ENCODE peak calls at places on chromosomes 11 and 22, in seven cellular contexts. M is endothelial cell of umbilical vein, F is GM12878, A is H9, J is GM23248, O is fibroblast of lung, P is IMR-90. T is an unnamed sample.

GRCh38 chr11:119578466-119579220 is 150.4 kb downstream of the NECTIN1 start:
- DNase-seq in P (no peak), A (no peak), O (no peak), M (no peak), J (no peak), F (no peak), T (no peak)

GRCh38 chr22:44179196-44179988 is 1.3 kb upstream of the PARVG start:
- DNase-seq in J (no peak), F (no peak), O (no peak), P (no peak), A (no peak), M (no peak), T (no peak)

GRCh38 chr22:26303475-26303874 is 125.6 kb upstream of the ASPHD2 start:
- DNase-seq in O (no peak), J (no peak), F (no peak), M (no peak), A (no peak), P (no peak), T (no peak)

GRCh38 chr22:49549851-49550430 is 277.7 kb downstream of the BRD1 start:
- DNase-seq in F (no peak), O (no peak), P (no peak), M (no peak), A (no peak), J (no peak), T (no peak)

GRCh38 chr22:17974703-17975372 is 49.5 kb downstream of the MICAL3 start:
- DNase-seq in M (no peak), P (no peak), F (peak), A (no peak), J (no peak), O (no peak), T (no peak)

GRCh38 chr11:6334806-6335205 is 14.5 kb upstream of the CAVIN3 start:
- DNase-seq in J (no peak), F (no peak), O (no peak), P (no peak), M (no peak), A (no peak), T (no peak)

GRCh38 chr11:62054484-62055121 is 69.2 kb upstream of the INCENP start:
- DNase-seq in J (peak), O (peak), M (peak), P (peak), F (no peak), A (peak), T (no peak)

GRCh38 chr11:125464266-125464662 is 31.8 kb downstream of the FEZ1 start:
- DNase-seq in P (peak), A (no peak), J (peak), F (no peak), O (peak), M (no peak), T (peak)

GRCh38 chr22:29625090-29625825 is 21.8 kb downstream of the NF2 start:
- DNase-seq in J (peak), F (no peak), P (peak), A (no peak), M (peak), O (peak), T (peak)

GRCh38 chr22:31490496-31490925 is 869 bp upstream of the EIF4ENIF1 start:
- DNase-seq in F (peak), P (peak), A (peak), M (peak), O (peak), J (peak), T (peak)

GRCh38 chr22:21593406-21594232 is 26.1 kb downstream of the UBE2L3 start:
- DNase-seq in O (no peak), P (no peak), A (peak), M (no peak), F (no peak), J (peak), T (no peak)

GRCh38 chr11:57567210-57567511 is 311 bp downstream of the UBE2L6 start:
- DNase-seq in O (no peak), F (no peak), A (no peak), P (peak), M (peak), J (peak), T (peak)

GRCh38 chr11:114319716-114320328 is 23.6 kb downstream of the NNMT start:
- DNase-seq in M (no peak), F (no peak), O (no peak), P (no peak), A (peak), J (peak), T (no peak)

GRCh38 chr11:60809691-60810090 is 24.6 kb downstream of the MS4A10 start:
- DNase-seq in M (no peak), P (no peak), A (no peak), J (no peak), O (no peak), F (no peak), T (no peak)

GRCh38 chr11:18394928-18395734 is 768 bp downstream of the LDHA start:
- DNase-seq in F (no peak), J (peak), P (peak), M (peak), O (peak), A (peak), T (peak)

GRCh38 chr22:29827091-29827490 is 11.0 kb downstream of the ASCC2 start:
- DNase-seq in P (no peak), F (no peak), A (no peak), M (no peak), J (no peak), O (no peak), T (peak)

GRCh38 chr11:13875643-13876042 is 86.9 kb upstream of the SPON1 start:
- DNase-seq in A (no peak), O (no peak), F (no peak), P (no peak), M (no peak), J (no peak), T (no peak)

GRCh38 chr11:114280696-114281095 is 15.5 kb upstream of the NNMT start:
- DNase-seq in O (peak), J (peak), A (peak), P (peak), M (peak), F (no peak), T (peak)

GRCh38 chr11:125261471-125262087 is 97.0 kb downstream of the PKNOX2 start:
- DNase-seq in O (peak), F (no peak), A (no peak), P (no peak), J (no peak), M (no peak), T (no peak)

GRCh38 chr11:119720311-119720710 is 8.7 kb downstream of the NECTIN1 start:
- DNase-seq in O (no peak), J (no peak), P (no peak), A (no peak), M (no peak), F (no peak), T (no peak)

GRCh38 chr11:27861706-27862430 is 161.6 kb upstream of the BDNF start:
- DNase-seq in J (peak), O (peak), P (peak), M (no peak), F (no peak), A (no peak), T (peak)

GRCh38 chr11:44766112-44766971 is 39.6 kb downstream of the TSPAN18 start:
- DNase-seq in P (peak), M (peak), O (peak), J (peak), A (peak), F (no peak), T (peak)

GRCh38 chr11:79439893-79440450 is 858 bp downstream of the TENM4 start:
- DNase-seq in A (peak), P (no peak), O (no peak), F (no peak), M (no peak), J (no peak), T (peak)

GRCh38 chr11:2929511-2929879 is 275 bp upstream of the PHLDA2 start:
- DNase-seq in M (peak), A (no peak), F (no peak), P (peak), O (peak), J (peak), T (peak)

GRCh38 chr11:124837491-124837856 is 27.8 kb upstream of the ROBO3 start:
- DNase-seq in A (peak), O (peak), J (peak), M (peak), F (peak), P (peak), T (peak)

GRCh38 chr11:61855939-61856730 is 28.0 kb downstream of the FADS2 start:
- DNase-seq in F (no peak), A (no peak), P (peak), J (no peak), O (no peak), M (no peak), T (no peak)

GRCh38 chr11:32561835-32562234 is 21.8 kb upstream of the EIF3M start:
- DNase-seq in O (no peak), J (no peak), A (no peak), F (no peak), P (no peak), M (no peak), T (no peak)

GRCh38 chr11:32566527-32566926 is 17.1 kb upstream of the EIF3M start:
- DNase-seq in M (no peak), A (no peak), J (peak), P (no peak), O (no peak), F (no peak), T (no peak)

GRCh38 chr11:32563600-32563959 is 20.1 kb upstream of the EIF3M start:
- DNase-seq in P (no peak), M (no peak), J (no peak), F (no peak), O (no peak), A (no peak), T (no peak)

GRCh38 chr11:32562839-32563599 is 20.6 kb upstream of the EIF3M start:
- DNase-seq in M (no peak), P (peak), J (no peak), F (no peak), O (peak), A (no peak), T (peak)
- H2AFZ ChIP-seq in M (no peak), P (no peak), J (no peak), F (no peak), O (no peak), A (no peak), T (no peak)

GRCh38 chr11:128625316-128625715 is 38.0 kb upstream of the ETS1 start:
- DNase-seq in O (no peak), J (no peak), P (no peak), A (no peak), M (no peak), F (no peak), T (no peak)
- H2AFZ ChIP-seq in O (no peak), J (no peak), P (no peak), A (no peak), M (no peak), F (peak), T (no peak)

GRCh38 chr22:39242809-39243442 is 1.9 kb downstream of the PDGFB start:
- DNase-seq in M (no peak), O (no peak), P (no peak), A (peak), F (no peak), J (no peak), T (no peak)

GRCh38 chr22:39243443-39244072 is 1.2 kb downstream of the PDGFB start:
- DNase-seq in P (no peak), O (no peak), M (no peak), A (no peak), J (no peak), F (no peak), T (no peak)

GRCh38 chr22:39240841-39241631 is 3.7 kb downstream of the PDGFB start:
- DNase-seq in J (peak), M (peak), A (no peak), O (no peak), P (no peak), F (no peak), T (no peak)

GRCh38 chr22:39241632-39242388 is 3.0 kb downstream of the PDGFB start:
- DNase-seq in A (no peak), O (no peak), F (no peak), P (no peak), J (peak), M (no peak), T (no peak)

GRCh38 chr22:39242389-39242808 is 2.4 kb downstream of the PDGFB start:
- DNase-seq in F (no peak), P (no peak), J (no peak), M (no peak), A (no peak), O (no peak), T (no peak)
- H2AFZ ChIP-seq in F (no peak), P (peak), J (no peak), M (no peak), A (no peak), O (no peak), T (no peak)

GRCh38 chr22:43050995-43051394 is 36.0 kb upstream of the PACSIN2 start:
- DNase-seq in F (no peak), O (no peak), J (no peak), A (peak), M (no peak), P (no peak), T (no peak)
- H2AFZ ChIP-seq in F (no peak), O (no peak), J (no peak), A (no peak), M (no peak), P (no peak), T (no peak)

GRCh38 chr11:84962018-84962417 is 665.1 kb downstream of the DLG2 start:
- DNase-seq in J (no peak), F (no peak), O (no peak), M (no peak), P (no peak), A (no peak), T (no peak)
- H2AFZ ChIP-seq in J (no peak), F (no peak), O (no peak), M (no peak), P (no peak), A (no peak), T (no peak)